ENCODE peak calls at places on chromosomes 16 and 17, in four cellular contexts. One of them, this sample, is unnamed.

GRCh38 chr17:51461578-51462004 is 201.2 kb downstream of the UTP18 start:
- DNase-seq in GM12878: no peak
- DNase-seq in K562: peak; percentile 76
- DNase-seq in HepG2: peak; percentile 65
- DNase-seq in this sample: peak; percentile 79

GRCh38 chr16:54123766-54124165 is 162.8 kb downstream of the IRX3 start:
- DNase-seq in GM12878: no peak
- DNase-seq in K562: no peak
- DNase-seq in HepG2: no peak
- DNase-seq in this sample: no peak

GRCh38 chr17:76076765-76077581 is 2.0 kb upstream of the ZACN start:
- DNase-seq in GM12878: no peak
- DNase-seq in K562: no peak
- DNase-seq in HepG2: no peak
- DNase-seq in this sample: peak; percentile 39

GRCh38 chr17:51164911-51165679 is 1.1 kb upstream of the NME2 start:
- DNase-seq in GM12878: no peak
- DNase-seq in K562: no peak
- DNase-seq in HepG2: peak; percentile 28
- DNase-seq in this sample: peak; percentile 29

GRCh38 chr17:40679523-40679907 is 14.5 kb upstream of the KRT222 start:
- DNase-seq in GM12878: no peak
- DNase-seq in K562: no peak
- DNase-seq in HepG2: no peak
- DNase-seq in this sample: no peak

GRCh38 chr16:27698266-27698665 is 148.3 kb downstream of the KATNIP start:
- DNase-seq in GM12878: no peak
- DNase-seq in K562: peak; percentile 47
- DNase-seq in HepG2: no peak
- DNase-seq in this sample: peak; percentile 94

GRCh38 chr16:20901441-20902112 is 1.0 kb downstream of the LYRM1 start:
- DNase-seq in GM12878: no peak
- DNase-seq in K562: no peak
- DNase-seq in HepG2: peak; percentile 55
- DNase-seq in this sample: peak; percentile 20

GRCh38 chr16:84502075-84502474 is 2.4 kb downstream of the MEAK7 start:
- DNase-seq in GM12878: no peak
- DNase-seq in K562: no peak
- DNase-seq in HepG2: no peak
- DNase-seq in this sample: no peak

GRCh38 chr17:4986951-4987766 is at the start of gene CAMTA2:
- DNase-seq in GM12878: no peak
- DNase-seq in K562: peak; percentile 85
- DNase-seq in HepG2: peak; percentile 72
- DNase-seq in this sample: peak; percentile 88

GRCh38 chr17:8801135-8801840 is 2.1 kb upstream of the MFSD6L start:
- DNase-seq in GM12878: no peak
- DNase-seq in K562: no peak
- DNase-seq in HepG2: no peak
- DNase-seq in this sample: no peak

GRCh38 chr16:3087243-3087791 is 11.8 kb downstream of the ZSCAN10 start:
- DNase-seq in GM12878: no peak
- DNase-seq in K562: peak; percentile 46
- DNase-seq in HepG2: no peak
- DNase-seq in this sample: peak; percentile 50

GRCh38 chr17:78469443-78469842 is 91.0 kb downstream of the PGS1 start:
- DNase-seq in GM12878: no peak
- DNase-seq in K562: no peak
- DNase-seq in HepG2: no peak
- DNase-seq in this sample: no peak

GRCh38 chr16:8686031-8686621 is 11.7 kb downstream of the ABAT start:
- DNase-seq in GM12878: no peak
- DNase-seq in K562: no peak
- DNase-seq in HepG2: no peak
- DNase-seq in this sample: peak; percentile 29

GRCh38 chr17:49582789-49583188 is 7.1 kb downstream of the NXPH3 start:
- DNase-seq in GM12878: no peak
- DNase-seq in K562: no peak
- DNase-seq in HepG2: no peak
- DNase-seq in this sample: no peak

GRCh38 chr16:67254809-67255552 is 6.2 kb downstream of the SLC9A5 start:
- DNase-seq in GM12878: no peak
- DNase-seq in K562: peak; percentile 49
- DNase-seq in HepG2: no peak
- DNase-seq in this sample: no peak

GRCh38 chr17:41894791-41895331 is 23.9 kb downstream of the ACLY start:
- DNase-seq in GM12878: no peak
- DNase-seq in K562: no peak
- DNase-seq in HepG2: no peak
- DNase-seq in this sample: no peak

GRCh38 chr17:58667934-58668597 is 23.8 kb downstream of the TEX14 start:
- DNase-seq in GM12878: no peak
- DNase-seq in K562: no peak
- DNase-seq in HepG2: no peak
- DNase-seq in this sample: no peak
- TF ChIP-seq CREM in GM12878: no peak
- TF ChIP-seq CREM in K562: no peak
- TF ChIP-seq CREM in HepG2: no peak
- TF ChIP-seq CREM in this sample: no peak

DNA sequence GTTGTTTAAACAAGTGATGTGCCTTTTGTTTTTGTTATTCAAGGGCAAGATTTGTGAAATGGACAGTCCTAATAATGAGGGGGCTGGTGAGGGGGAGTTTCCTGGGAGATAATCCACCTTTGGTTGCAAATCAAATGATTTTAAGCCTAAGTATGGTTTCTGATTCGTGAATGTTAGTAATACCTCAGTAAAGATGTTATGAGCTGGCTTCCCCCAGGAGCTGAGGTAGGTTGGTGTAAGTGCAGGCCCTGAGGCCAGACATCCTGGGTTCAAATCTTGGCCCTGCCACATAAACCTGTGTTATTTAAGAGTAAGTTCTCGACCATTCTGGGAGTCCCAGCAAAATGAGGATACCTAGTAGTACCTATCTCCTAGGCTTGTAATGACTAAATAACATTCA is 1.5 kb downstream of the SNX29 start:
- DNase-seq in GM12878: no peak
- DNase-seq in K562: no peak
- DNase-seq in HepG2: no peak
- DNase-seq in this sample: no peak
- TF ChIP-seq CREM in GM12878: no peak
- TF ChIP-seq CREM in K562: no peak
- TF ChIP-seq CREM in HepG2: no peak
- TF ChIP-seq CREM in this sample: no peak

GRCh38 chr16:57591086-57591869 is 37.2 kb upstream of the ADGRG1 start:
- DNase-seq in GM12878: no peak
- DNase-seq in K562: peak; percentile 81
- DNase-seq in HepG2: peak; percentile 80
- DNase-seq in this sample: peak; percentile 83

GRCh38 chr16:57588821-57589220 is 39.6 kb upstream of the ADGRG1 start:
- DNase-seq in GM12878: no peak
- DNase-seq in K562: no peak
- DNase-seq in HepG2: no peak
- DNase-seq in this sample: no peak

GRCh38 chr16:57591870-57592485 is 36.5 kb upstream of the ADGRG1 start:
- DNase-seq in GM12878: no peak
- DNase-seq in K562: no peak
- DNase-seq in HepG2: no peak
- DNase-seq in this sample: no peak

GRCh38 chr16:57589374-57589773 is 39.1 kb upstream of the ADGRG1 start:
- DNase-seq in GM12878: peak; percentile 24
- DNase-seq in K562: no peak
- DNase-seq in HepG2: no peak
- DNase-seq in this sample: no peak

DNA sequence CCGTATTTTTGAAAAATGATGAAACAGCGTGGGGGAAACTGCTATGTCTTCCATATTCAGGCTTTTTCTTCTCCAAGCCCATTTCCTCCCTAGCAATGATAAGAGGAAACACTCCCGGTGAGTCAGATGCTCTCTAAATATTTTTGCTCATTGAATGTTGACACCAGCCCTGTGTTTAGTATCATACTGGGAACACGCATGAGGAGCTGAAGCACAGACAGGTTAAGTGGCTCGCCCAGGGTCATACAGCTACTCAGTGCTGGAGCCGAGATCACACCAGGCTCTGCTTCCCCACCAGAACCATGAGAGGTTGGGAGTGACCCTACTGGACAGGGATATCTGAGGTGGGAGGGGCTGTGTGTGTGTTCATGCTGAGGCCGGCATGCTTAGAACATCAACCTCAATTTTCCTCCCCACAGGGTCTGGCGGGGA is 37.8 kb upstream of the ADGRG1 start:
- DNase-seq in GM12878: no peak
- DNase-seq in K562: no peak
- DNase-seq in HepG2: peak; percentile 42
- DNase-seq in this sample: no peak
- TF ChIP-seq CREM in GM12878: no peak
- TF ChIP-seq CREM in K562: no peak
- TF ChIP-seq CREM in HepG2: no peak
- TF ChIP-seq CREM in this sample: no peak

GRCh38 chr16:70730016-70730415 is 44.2 kb upstream of the MTSS2 start:
- DNase-seq in GM12878: no peak
- DNase-seq in K562: no peak
- DNase-seq in HepG2: no peak
- DNase-seq in this sample: no peak

GRCh38 chr16:70728145-70728544 is 42.3 kb upstream of the MTSS2 start:
- DNase-seq in GM12878: no peak
- DNase-seq in K562: no peak
- DNase-seq in HepG2: no peak
- DNase-seq in this sample: no peak

GRCh38 chr16:70734522-70734921 is 48.7 kb upstream of the MTSS2 start:
- DNase-seq in GM12878: no peak
- DNase-seq in K562: no peak
- DNase-seq in HepG2: no peak
- DNase-seq in this sample: no peak

GRCh38 chr16:70729292-70729691 is 43.4 kb upstream of the MTSS2 start:
- DNase-seq in GM12878: no peak
- DNase-seq in K562: no peak
- DNase-seq in HepG2: no peak
- DNase-seq in this sample: no peak

GRCh38 chr16:70730944-70731343 is 45.1 kb upstream of the MTSS2 start:
- DNase-seq in GM12878: no peak
- DNase-seq in K562: no peak
- DNase-seq in HepG2: no peak
- DNase-seq in this sample: no peak
- TF ChIP-seq CREM in GM12878: no peak
- TF ChIP-seq CREM in K562: no peak
- TF ChIP-seq CREM in HepG2: no peak
- TF ChIP-seq CREM in this sample: no peak

GRCh38 chr17:17682293-17682736 is 1.1 kb downstream of the RAI1 start:
- DNase-seq in GM12878: no peak
- DNase-seq in K562: peak; percentile 66
- DNase-seq in HepG2: no peak
- DNase-seq in this sample: no peak
- TF ChIP-seq CREM in GM12878: peak; percentile 84
- TF ChIP-seq CREM in K562: peak; percentile 81
- TF ChIP-seq CREM in HepG2: peak; percentile 1
- TF ChIP-seq CREM in this sample: no peak

GRCh38 chr16:24075929-24076716 is 180.0 kb upstream of the CACNG3 start:
- DNase-seq in GM12878: peak; percentile 21
- DNase-seq in K562: peak; percentile 42
- DNase-seq in HepG2: no peak
- DNase-seq in this sample: no peak
- TF ChIP-seq CREM in GM12878: no peak
- TF ChIP-seq CREM in K562: no peak
- TF ChIP-seq CREM in HepG2: no peak
- TF ChIP-seq CREM in this sample: no peak

GRCh38 chr17:79558573-79558900 is 52.3 kb downstream of the RBFOX3 start:
- DNase-seq in GM12878: no peak
- DNase-seq in K562: no peak
- DNase-seq in HepG2: no peak
- DNase-seq in this sample: no peak
- TF ChIP-seq CREM in GM12878: no peak
- TF ChIP-seq CREM in K562: no peak
- TF ChIP-seq CREM in HepG2: no peak
- TF ChIP-seq CREM in this sample: no peak

DNA sequence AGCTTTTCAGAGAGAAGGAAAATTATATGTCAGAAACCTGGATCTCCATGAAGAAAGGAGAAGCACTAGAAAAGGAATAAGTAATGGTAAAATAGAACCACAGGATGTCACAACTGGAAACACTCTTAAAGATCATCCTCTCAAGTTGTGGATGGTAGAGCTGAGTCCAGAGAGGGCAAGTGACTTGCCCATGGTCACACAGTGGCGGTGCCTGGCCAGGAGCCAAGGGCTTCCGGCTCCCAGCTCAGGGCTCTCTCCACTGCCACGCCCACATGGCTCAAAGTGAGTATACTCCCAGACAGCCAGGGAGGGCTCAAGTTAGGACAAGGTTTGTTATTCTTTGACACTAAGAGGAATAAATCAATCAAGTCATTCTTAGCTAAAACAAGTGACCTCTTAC is 159.8 kb downstream of the COPRS start:
- DNase-seq in GM12878: no peak
- DNase-seq in K562: peak; percentile 50
- DNase-seq in HepG2: no peak
- DNase-seq in this sample: no peak
- TF ChIP-seq CREM in GM12878: no peak
- TF ChIP-seq CREM in K562: no peak
- TF ChIP-seq CREM in HepG2: no peak
- TF ChIP-seq CREM in this sample: no peak

GRCh38 chr17:28549274-28550132 is 2.9 kb downstream of the UNC119 start:
- DNase-seq in GM12878: no peak
- DNase-seq in K562: no peak
- DNase-seq in HepG2: no peak
- DNase-seq in this sample: no peak
- TF ChIP-seq CREM in GM12878: no peak
- TF ChIP-seq CREM in K562: no peak
- TF ChIP-seq CREM in HepG2: no peak
- TF ChIP-seq CREM in this sample: no peak